ENCODE peak calls at places on chromosomes 16 and 17, in five cellular contexts. W is body of pancreas, A is prostate gland, P is upper lobe of right lung, Z is breast epithelium. C is an unnamed sample. For H3K9me3, the result is how much of the 10 kb centered on the place peaks cover.

GRCh38 chr17:28405632-28406477 is at the start of gene SLC46A1:
- DNase-seq in W (peak), A (peak), P (peak), Z (peak), C (peak)

GRCh38 chr17:16286947-16287562 is 66.2 kb downstream of the CENPV start:
- DNase-seq in W (no peak), A (no peak), P (no peak), Z (no peak), C (no peak)

GRCh38 chr16:86625821-86626220 is 47.5 kb downstream of the FOXL1 start:
- DNase-seq in W (no peak), A (no peak), P (no peak), Z (peak), C (no peak)

GRCh38 chr16:81478876-81479496 is 34.4 kb downstream of the CMIP start:
- DNase-seq in W (peak), A (peak), P (no peak), Z (peak), C (no peak)

GRCh38 chr17:21041753-21042433 is 918 bp downstream of the USP22 start:
- DNase-seq in W (peak), A (peak), P (peak), Z (peak), C (peak)

GRCh38 chr17:16351831-16352230 is 1.4 kb downstream of the CENPV start:
- DNase-seq in W (no peak), A (no peak), P (no peak), Z (no peak), C (no peak)

GRCh38 chr17:47751471-47751870 is 18.4 kb downstream of the TBX21 start:
- DNase-seq in W (no peak), A (no peak), P (no peak), Z (no peak), C (no peak)

GRCh38 chr17:47624727-47625068 is 25.0 kb upstream of the KPNB1 start:
- DNase-seq in W (no peak), A (no peak), P (no peak), Z (no peak), C (no peak)

GRCh38 chr17:66925811-66926500 is 38.6 kb upstream of the CACNG4 start:
- DNase-seq in W (no peak), A (no peak), P (peak), Z (no peak), C (no peak)

GRCh38 chr17:48024149-48025039 is 13.2 kb downstream of the COPZ2 start:
- DNase-seq in W (peak), A (peak), P (peak), Z (peak), C (peak)

GRCh38 chr16:73143681-73144370 is 95.9 kb upstream of the ZFHX3 start:
- DNase-seq in W (no peak), A (no peak), P (no peak), Z (no peak), C (no peak)

GRCh38 chr17:78765821-78766220 is 16.3 kb downstream of the CYTH1 start:
- DNase-seq in W (no peak), A (no peak), P (no peak), Z (no peak), C (no peak)

GRCh38 chr16:48381201-48381600 is 4.0 kb downstream of the SIAH1 start:
- DNase-seq in W (no peak), A (no peak), P (no peak), Z (no peak), C (no peak)

GRCh38 chr16:19548144-19548543 is 7.4 kb upstream of the VPS35L start:
- DNase-seq in W (no peak), A (no peak), P (no peak), Z (no peak), C (no peak)

GRCh38 chr17:31052187-31052889 is 42.4 kb upstream of the NF1 start:
- DNase-seq in W (peak), A (peak), P (no peak), Z (peak), C (no peak)

GRCh38 chr17:29291163-29291752 is 2.7 kb downstream of the NUFIP2 start:
- DNase-seq in W (peak), A (peak), P (no peak), Z (no peak), C (no peak)

GRCh38 chr16:78177927-78178326 is 78.5 kb downstream of the WWOX start:
- DNase-seq in W (no peak), A (no peak), P (no peak), Z (no peak), C (no peak)

GRCh38 chr17:1871743-1872142 is 41.9 kb downstream of the RPA1 start:
- DNase-seq in W (no peak), A (no peak), P (no peak), Z (no peak), C (no peak)

GRCh38 chr17:2749784-2750181 is 331 bp upstream of the CCDC92B start:
- DNase-seq in W (peak), A (peak), P (peak), Z (peak), C (peak)

GRCh38 chr16:11297492-11298142 is 16.5 kb upstream of the PRM1 start:
- DNase-seq in W (peak), A (peak), P (peak), Z (peak), C (peak)

GRCh38 chr16:46972971-46973456 is 460 bp downstream of the DNAJA2 start:
- DNase-seq in W (peak), A (peak), P (peak), Z (peak), C (peak)

GRCh38 chr17:66337866-66338472 is 35.6 kb downstream of the PRKCA start:
- DNase-seq in W (no peak), A (no peak), P (no peak), Z (no peak), C (no peak)

GRCh38 chr16:23081675-23082119 is 67.6 kb downstream of the USP31 start:
- DNase-seq in W (no peak), A (no peak), P (no peak), Z (no peak), C (no peak)

GRCh38 chr16:62208934-62209333 is 172.7 kb upstream of the CDH8 start:
- DNase-seq in W (no peak), A (no peak), P (no peak), Z (no peak), C (no peak)

GRCh38 chr17:78664476-78665384 is 87.5 kb upstream of the DNAH17 start:
- DNase-seq in W (peak), A (no peak), P (peak), Z (no peak), C (no peak)

GRCh38 chr16:28096974-28097373 is 33.5 kb upstream of the GSG1L start:
- DNase-seq in W (no peak), A (no peak), P (peak), Z (no peak), C (no peak)

GRCh38 chr17:32623196-32623595 is 136.4 kb downstream of the CDK5R1 start:
- DNase-seq in W (no peak), A (no peak), P (no peak), Z (no peak), C (no peak)

GRCh38 chr17:43385046-43385831 is 13.6 kb upstream of the ARL4D start:
- DNase-seq in W (no peak), A (no peak), P (no peak), Z (no peak), C (no peak)

GRCh38 chr16:30896203-30896889 is at the start of gene CTF1:
- DNase-seq in W (peak), A (peak), P (peak), Z (peak), C (no peak)

GRCh38 chr16:66097746-66098145 is 268.7 kb upstream of the CDH5 start:
- DNase-seq in W (no peak), A (no peak), P (no peak), Z (no peak), C (no peak)

GRCh38 chr16:87679593-87680271 is 77.4 kb downstream of the JPH3 start:
- DNase-seq in W (no peak), A (no peak), P (no peak), Z (no peak), C (no peak)

GRCh38 chr17:82212331-82213250 is at the start of gene CCDC57:
- DNase-seq in W (peak), A (peak), P (peak), Z (no peak), C (peak)

GRCh38 chr17:4600563-4600962 is 16.2 kb downstream of the SMTNL2 start:
- DNase-seq in W (no peak), A (no peak), P (no peak), Z (no peak), C (no peak)

GRCh38 chr16:27776556-27776955 is 226.6 kb downstream of the KATNIP start:
- DNase-seq in W (no peak), A (no peak), P (no peak), Z (no peak), C (no peak)

GRCh38 chr17:47692895-47693666 is 880 bp upstream of the TBKBP1 start:
- DNase-seq in W (peak), A (no peak), P (no peak), Z (no peak), C (no peak)

GRCh38 chr16:69323428-69323827 is 7.0 kb downstream of the PDF start:
- DNase-seq in W (no peak), A (no peak), P (no peak), Z (no peak), C (no peak)

GRCh38 chr17:2055494-2056220 is 754 bp downstream of the HIC1 start:
- DNase-seq in W (no peak), A (no peak), P (no peak), Z (no peak), C (peak)

DNA sequence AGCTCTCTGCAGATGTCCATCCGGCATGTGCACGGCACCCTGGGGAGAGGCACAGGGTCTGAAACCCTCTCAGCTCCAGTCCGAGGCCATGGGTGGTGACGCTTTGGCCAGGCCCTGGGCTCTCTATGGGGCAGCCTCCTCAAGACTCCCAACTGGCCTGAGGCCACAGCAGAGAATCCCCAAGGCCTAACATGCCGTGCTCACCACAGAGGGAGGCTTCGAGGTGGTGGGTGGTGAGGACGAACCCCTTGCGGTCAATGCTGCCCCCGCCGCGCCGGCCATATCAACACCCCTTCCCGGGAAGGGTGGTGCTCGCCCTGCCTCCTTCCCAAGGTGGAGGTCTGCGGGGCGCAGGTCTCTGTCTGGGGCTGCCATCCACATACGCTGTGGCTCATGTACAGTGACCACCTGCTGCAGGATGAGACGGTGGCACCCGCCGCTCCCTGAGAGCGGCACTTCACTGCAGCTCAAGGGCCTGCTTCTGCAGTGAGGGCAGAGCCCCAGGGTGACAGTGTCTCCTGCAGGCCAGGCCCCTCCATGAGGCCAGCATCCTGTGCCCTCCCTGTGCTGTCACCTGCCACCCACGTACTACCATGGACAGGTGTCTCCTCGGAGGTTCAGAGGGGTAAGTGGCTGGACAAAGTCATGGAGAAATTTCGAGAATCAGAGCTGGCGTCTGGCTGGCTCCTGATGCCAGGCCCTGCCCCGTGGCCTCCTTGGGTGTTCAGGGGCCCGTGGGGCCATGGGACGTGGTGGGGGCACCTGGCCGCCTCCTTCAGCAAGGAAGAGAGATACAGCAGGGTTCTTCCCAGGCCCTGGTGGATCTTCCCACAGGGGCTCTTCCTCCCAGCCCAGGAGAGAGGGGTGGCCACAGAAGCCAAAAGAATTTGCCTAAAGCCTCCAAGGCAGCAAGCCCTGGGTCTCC is 54.6 kb upstream of the ACSF3 start:
- DNase-seq in W (no peak), A (no peak), P (peak), Z (no peak), C (no peak)
- TF ChIP-seq CTCF in W (no peak), A (no peak), P (no peak), Z (no peak), C (no peak)

DNA sequence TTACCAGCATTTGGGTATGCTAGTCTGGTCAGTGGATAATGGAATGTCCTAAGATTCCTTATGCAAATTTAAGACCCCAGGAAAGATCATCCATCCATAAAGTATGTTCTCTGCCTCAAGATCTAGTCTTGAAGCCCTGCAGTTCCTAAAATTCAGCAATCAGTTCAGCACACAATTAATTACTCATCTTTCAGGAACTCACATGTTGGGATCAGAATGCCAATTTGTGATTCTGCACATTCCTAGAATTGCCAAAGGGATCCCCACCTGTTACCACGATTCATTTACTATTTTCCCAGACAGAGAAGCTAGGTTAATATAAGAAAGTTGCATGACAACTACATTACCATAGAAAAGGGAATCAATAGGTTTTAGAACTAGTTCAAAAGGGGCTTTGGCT is 3.2 kb downstream of the OR2C1 start:
- DNase-seq in W (no peak), A (no peak), P (no peak), Z (no peak), C (no peak)
- H3K9me3 ChIP-seq in W (under half), A (under half), P (under half), Z (under half), C (under half)

GRCh38 chr16:83890359-83890758 is 8.6 kb upstream of the MLYCD start:
- DNase-seq in W (no peak), A (no peak), P (no peak), Z (no peak), C (no peak)

GRCh38 chr16:83887088-83887487 is 11.8 kb upstream of the MLYCD start:
- DNase-seq in W (peak), A (no peak), P (no peak), Z (no peak), C (no peak)

GRCh38 chr16:83887564-83887963 is 11.4 kb upstream of the MLYCD start:
- DNase-seq in W (no peak), A (no peak), P (no peak), Z (no peak), C (no peak)

GRCh38 chr16:83886199-83886971 is 12.5 kb upstream of the MLYCD start:
- DNase-seq in W (no peak), A (no peak), P (no peak), Z (no peak), C (no peak)

DNA sequence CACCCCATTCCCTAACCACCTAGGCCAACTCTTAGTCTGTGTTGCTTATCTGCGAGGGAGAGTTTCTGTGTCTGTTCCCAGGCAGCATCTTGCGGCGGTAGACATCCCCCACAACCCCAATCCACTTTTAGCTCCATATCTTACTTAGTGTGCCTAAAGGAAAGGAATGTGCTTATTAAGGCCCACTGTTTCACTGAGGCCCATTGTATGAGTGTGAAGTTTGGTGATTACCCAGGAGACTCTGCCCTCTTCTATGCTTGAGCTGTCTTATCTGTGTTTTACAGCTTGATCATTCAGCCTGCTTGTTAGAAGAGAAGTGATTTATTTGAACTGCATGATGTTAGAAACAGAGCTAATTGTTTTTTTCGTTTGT is 10.3 kb upstream of the MLYCD start:
- DNase-seq in W (no peak), A (no peak), P (no peak), Z (no peak), C (no peak)
- H3K27ac ChIP-seq in W (no peak), A (no peak), P (no peak), Z (no peak), C (no peak)

GRCh38 chr16:25135239-25135878 is 23.8 kb downstream of the LCMT1 start:
- DNase-seq in W (no peak), A (no peak), P (no peak), Z (no peak), C (no peak)
- TF ChIP-seq CTCF in W (no peak), A (no peak), P (no peak), Z (no peak), C (no peak)

GRCh38 chr17:74135391-74136167 is 67.9 kb upstream of the RPL38 start:
- DNase-seq in W (no peak), A (no peak), P (peak), Z (no peak), C (no peak)

GRCh38 chr17:74137416-74137815 is 66.1 kb upstream of the RPL38 start:
- DNase-seq in W (no peak), A (no peak), P (no peak), Z (no peak), C (no peak)

GRCh38 chr17:74141612-74142011 is 61.9 kb upstream of the RPL38 start:
- DNase-seq in W (no peak), A (no peak), P (no peak), Z (no peak), C (no peak)

GRCh38 chr17:74140282-74140681 is 63.2 kb upstream of the RPL38 start:
- DNase-seq in W (no peak), A (no peak), P (no peak), Z (no peak), C (no peak)

GRCh38 chr17:74139120-74139519 is 64.4 kb upstream of the RPL38 start:
- DNase-seq in W (no peak), A (no peak), P (no peak), Z (no peak), C (no peak)
- H3K9me3 ChIP-seq in W (under half), A (under half), P (under half), Z (under half), C (under half)

DNA sequence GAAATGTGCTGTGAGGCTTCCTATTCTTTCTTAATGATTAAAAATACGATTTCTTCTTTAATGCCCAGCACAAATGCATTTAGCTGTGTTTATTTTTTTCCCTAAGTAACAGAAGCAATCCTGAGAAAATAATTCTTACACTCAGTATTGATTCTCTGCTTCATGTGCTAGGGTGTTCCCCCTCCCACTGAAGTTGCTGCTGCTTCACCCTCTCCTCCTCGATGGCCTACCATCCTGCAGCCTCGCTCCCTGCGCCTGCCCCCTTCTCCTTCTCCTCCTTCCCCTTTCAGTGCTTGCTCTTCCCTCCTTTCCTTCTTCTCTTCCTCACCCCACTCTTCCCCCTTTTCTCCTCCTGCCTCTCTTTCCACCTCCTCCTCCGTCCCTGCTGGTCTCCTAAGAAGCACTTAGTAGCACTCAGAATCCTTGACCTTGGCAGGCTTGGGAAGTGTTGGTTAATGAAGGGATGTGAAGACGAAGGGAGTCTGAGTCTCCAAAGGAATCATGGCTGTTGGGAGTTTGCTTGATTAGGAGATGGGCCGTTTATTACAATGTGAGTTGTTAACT is 119.7 kb downstream of the RPTOR start:
- DNase-seq in W (no peak), A (no peak), P (no peak), Z (no peak), C (no peak)
- H3K27ac ChIP-seq in W (no peak), A (no peak), P (peak), Z (peak), C (peak)

GRCh38 chr16:7272567-7273158 is 60.0 kb upstream of the RBFOX1 start:
- DNase-seq in W (no peak), A (no peak), P (no peak), Z (no peak), C (no peak)

GRCh38 chr16:7270006-7270405 is 62.6 kb upstream of the RBFOX1 start:
- DNase-seq in W (no peak), A (no peak), P (no peak), Z (no peak), C (no peak)

GRCh38 chr16:7270823-7271222 is 61.8 kb upstream of the RBFOX1 start:
- DNase-seq in W (no peak), A (no peak), P (no peak), Z (no peak), C (no peak)

GRCh38 chr16:7268182-7268581 is 64.5 kb upstream of the RBFOX1 start:
- DNase-seq in W (peak), A (no peak), P (no peak), Z (no peak), C (no peak)
- TF ChIP-seq CTCF in W (peak), A (peak), P (peak), Z (no peak), C (no peak)

GRCh38 chr17:56817066-56817465 is 16.7 kb downstream of the C17orf67 start:
- DNase-seq in W (no peak), A (no peak), P (no peak), Z (no peak), C (no peak)
- H3K9me3 ChIP-seq in W (under half), A (under half), P (under half), Z (under half), C (under half)

GRCh38 chr16:67549240-67549639 is 13.1 kb upstream of the CTCF start:
- DNase-seq in W (no peak), A (no peak), P (no peak), Z (no peak), C (no peak)
- H3K27ac ChIP-seq in W (no peak), A (no peak), P (no peak), Z (no peak), C (peak)

C was measured in CD4-positive, alpha-beta T cell.